ENCODE peak calls at places on chromosomes 2 and 18, in eight cellular contexts. R, L, W, Z, B, U, I and G are unnamed samples.

GRCh38 chr2:23380562-23381065 is 4.4 kb upstream of the KLHL29 start:
- DNase-seq in R (no peak), L (no peak), W (no peak), Z (peak; percentile 16), B (no peak), U (no peak), I (peak; percentile 17), G (peak; percentile 8)

GRCh38 chr2:234845602-234846588 is 105.9 kb upstream of the SH3BP4 start:
- DNase-seq in R (peak; percentile 45), L (no peak), W (no peak), Z (no peak), B (no peak), U (no peak), I (no peak), G (no peak)

GRCh38 chr2:199895406-199895805 is 15.7 kb upstream of the C2orf69 start:
- DNase-seq in R (no peak), L (no peak), W (no peak), Z (no peak), B (peak; percentile 51), U (no peak), I (no peak), G (peak; percentile 10)

GRCh38 chr2:147428348-147428747 is 416.5 kb upstream of the ACVR2A start:
- DNase-seq in R (no peak), L (no peak), W (no peak), Z (no peak), B (no peak), U (no peak), I (no peak), G (peak; percentile 3)

GRCh38 chr2:27916293-27917015 is 25.9 kb downstream of the BABAM2 start:
- DNase-seq in R (no peak), L (no peak), W (no peak), Z (no peak), B (no peak), U (no peak), I (no peak), G (no peak)

GRCh38 chr2:121976912-121977311 is 221.5 kb downstream of the TSN start:
- DNase-seq in R (no peak), L (no peak), W (no peak), Z (no peak), B (no peak), U (no peak), I (no peak), G (no peak)

GRCh38 chr2:99552529-99552928 is 62.7 kb upstream of the REV1 start:
- DNase-seq in R (peak; percentile 40), L (no peak), W (no peak), Z (no peak), B (no peak), U (no peak), I (no peak), G (no peak)

GRCh38 chr2:73979021-73979420 is 5.7 kb upstream of the TET3 start:
- DNase-seq in R (no peak), L (no peak), W (no peak), Z (no peak), B (no peak), U (no peak), I (no peak), G (no peak)

GRCh38 chr2:10720306-10720705 is 1.1 kb upstream of the ATP6V1C2 start:
- DNase-seq in R (no peak), L (no peak), W (no peak), Z (no peak), B (no peak), U (no peak), I (no peak), G (no peak)

GRCh38 chr2:198054299-198054698 is 249.9 kb downstream of the PLCL1 start:
- DNase-seq in R (peak; percentile 34), L (no peak), W (peak; percentile 49), Z (peak; percentile 58), B (peak; percentile 54), U (no peak), I (peak; percentile 37), G (peak; percentile 33)

GRCh38 chr2:145332210-145332609 is 812.3 kb upstream of the ZEB2 start:
- DNase-seq in R (no peak), L (no peak), W (no peak), Z (no peak), B (no peak), U (no peak), I (no peak), G (no peak)

GRCh38 chr2:166314022-166314759 is 61.6 kb downstream of the SCN9A start:
- DNase-seq in R (no peak), L (no peak), W (no peak), Z (peak; percentile 91), B (peak; percentile 89), U (no peak), I (peak; percentile 94), G (peak; percentile 82)

GRCh38 chr2:54687595-54688152 is 35.8 kb upstream of the EML6 start:
- DNase-seq in R (no peak), L (no peak), W (no peak), Z (no peak), B (no peak), U (no peak), I (no peak), G (no peak)

GRCh38 chr2:110714824-110715223 is 17.5 kb upstream of the ACOXL start:
- DNase-seq in R (no peak), L (no peak), W (no peak), Z (no peak), B (no peak), U (no peak), I (no peak), G (peak; percentile 17)

GRCh38 chr2:27737676-27738348 is 33.7 kb upstream of the MRPL33 start:
- DNase-seq in R (peak; percentile 53), L (no peak), W (no peak), Z (peak; percentile 97), B (peak; percentile 76), U (no peak), I (peak; percentile 84), G (peak; percentile 79)

GRCh38 chr2:23549821-23550535 is 165.0 kb downstream of the KLHL29 start:
- DNase-seq in R (no peak), L (no peak), W (no peak), Z (peak; percentile 64), B (peak; percentile 26), U (no peak), I (peak; percentile 50), G (no peak)

DNA sequence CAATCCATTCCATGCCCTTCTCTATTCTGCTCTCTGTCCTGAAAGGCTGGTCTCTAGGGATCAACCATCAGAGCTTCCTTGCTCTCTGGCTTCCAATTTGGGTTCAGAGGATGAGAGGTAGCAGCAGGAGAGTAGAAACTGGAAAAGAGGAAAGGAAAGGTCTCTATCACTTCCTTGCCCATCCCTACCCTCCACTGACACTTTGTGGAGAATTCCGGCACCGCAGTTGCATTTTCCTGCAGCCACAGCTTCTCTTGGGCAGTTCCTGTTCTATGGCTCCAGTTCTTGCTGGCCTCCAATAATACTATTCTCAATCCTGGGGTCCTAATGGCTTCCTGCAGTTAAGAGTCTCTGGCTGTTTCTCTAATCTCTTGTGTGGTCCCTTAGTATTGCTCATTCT is 13.3 kb upstream of the IMPACT start:
- DNase-seq in R (no peak), L (no peak), W (peak; percentile 46), Z (no peak), B (peak; percentile 24), U (no peak), I (no peak), G (peak; percentile 20)
- TF ChIP-seq CTCF in R (no peak), L (no peak), W (peak; percentile 59), Z (peak; percentile 28), B (peak; percentile 70), U (peak; percentile 11), I (peak; percentile 45), G (peak; percentile 54)

GRCh38 chr2:114929225-114929624 is 486.8 kb downstream of the DPP10 start:
- DNase-seq in R (no peak), L (no peak), W (no peak), Z (no peak), B (no peak), U (no peak), I (no peak), G (no peak)
- TF ChIP-seq CTCF in R (no peak), L (no peak), W (no peak), Z (no peak), B (no peak), U (no peak), I (no peak), G (no peak)

GRCh38 chr2:178912416-178913056 is 105.3 kb upstream of the TTN start:
- DNase-seq in R (no peak), L (no peak), W (no peak), Z (peak; percentile 57), B (peak; percentile 3), U (no peak), I (peak; percentile 4), G (no peak)
- TF ChIP-seq CTCF in R (no peak), L (no peak), W (no peak), Z (no peak), B (no peak), U (no peak), I (no peak), G (no peak)

GRCh38 chr2:33535409-33535808 is 59.0 kb downstream of the RASGRP3 start:
- DNase-seq in R (no peak), L (no peak), W (no peak), Z (peak; percentile 8), B (no peak), U (no peak), I (no peak), G (no peak)

GRCh38 chr2:33541243-33541642 is 57.9 kb downstream of the FAM98A start:
- DNase-seq in R (no peak), L (no peak), W (no peak), Z (no peak), B (no peak), U (no peak), I (no peak), G (no peak)
- TF ChIP-seq CTCF in R (no peak), L (no peak), W (no peak), Z (no peak), B (no peak), U (no peak), I (no peak), G (no peak)

GRCh38 chr2:104415284-104415683 is 438.6 kb upstream of the POU3F3 start:
- DNase-seq in R (no peak), L (no peak), W (no peak), Z (no peak), B (no peak), U (no peak), I (no peak), G (no peak)

GRCh38 chr2:104408266-104408665 is 445.6 kb upstream of the POU3F3 start:
- DNase-seq in R (no peak), L (no peak), W (no peak), Z (no peak), B (no peak), U (no peak), I (no peak), G (no peak)

GRCh38 chr2:104413890-104414289 is 440.0 kb upstream of the POU3F3 start:
- DNase-seq in R (no peak), L (no peak), W (no peak), Z (no peak), B (no peak), U (no peak), I (no peak), G (no peak)

GRCh38 chr2:104412384-104412783 is 441.5 kb upstream of the POU3F3 start:
- DNase-seq in R (no peak), L (peak; percentile 29), W (no peak), Z (peak; percentile 3), B (peak; percentile 20), U (no peak), I (no peak), G (no peak)
- TF ChIP-seq CTCF in R (peak; percentile 29), L (peak; percentile 72), W (peak; percentile 54), Z (no peak), B (peak; percentile 69), U (peak; percentile 63), I (peak; percentile 29), G (no peak)